ENCODE peak calls at places on chromosomes 5 and 9, in nine cellular contexts. I is H1, K is tibial nerve, R is HCT116, Q is transverse colon, W is ovary, T is body of pancreas, V is heart left ventricle, J is A549. L is an unnamed sample.

GRCh38 chr9:114452219-114453169 is 52.8 kb downstream of the WHRN start:
- DNase-seq in I (no peak), K (no peak), R (no peak), Q (peak), W (no peak), T (peak), V (no peak), J (no peak), L (peak)

GRCh38 chr9:136571525-136571924 is 25.7 kb upstream of the NOTCH1 start:
- DNase-seq in I (no peak), K (no peak), R (no peak), Q (no peak), W (no peak), T (no peak), V (peak), J (no peak), L (no peak)

GRCh38 chr9:105063665-105064247 is 135.8 kb upstream of the ABCA1 start:
- DNase-seq in I (no peak), K (peak), R (no peak), Q (peak), W (peak), T (peak), V (peak), J (peak), L (no peak)

GRCh38 chr9:127500399-127500798 is 49.1 kb downstream of the LRSAM1 start:
- DNase-seq in I (no peak), K (no peak), R (no peak), Q (no peak), W (no peak), T (peak), V (no peak), J (no peak), L (no peak)

GRCh38 chr9:34659592-34660253 is 2.7 kb downstream of the CCL27 start:
- DNase-seq in I (no peak), K (no peak), R (no peak), Q (peak), W (no peak), T (peak), V (no peak), J (no peak), L (no peak)

GRCh38 chr5:15821506-15821905 is 321.5 kb downstream of the FBXL7 start:
- DNase-seq in I (no peak), K (no peak), R (no peak), Q (no peak), W (no peak), T (no peak), V (no peak), J (no peak), L (no peak)

GRCh38 chr5:176491056-176491646 is 43.0 kb downstream of the FAF2 start:
- DNase-seq in I (no peak), K (no peak), R (no peak), Q (no peak), W (no peak), T (no peak), V (no peak), J (peak), L (no peak)

GRCh38 chr5:18281947-18282557 is 647.8 kb downstream of the TAF11L14 start:
- DNase-seq in I (no peak), K (no peak), R (no peak), Q (no peak), W (no peak), T (no peak), V (no peak), J (peak), L (no peak)

GRCh38 chr9:127093319-127094020 is 29.0 kb downstream of the ANGPTL2 start:
- DNase-seq in I (no peak), K (no peak), R (no peak), Q (no peak), W (peak), T (no peak), V (no peak), J (no peak), L (no peak)

GRCh38 chr9:34413229-34413852 is 36.6 kb upstream of the MYORG start:
- DNase-seq in I (peak), K (peak), R (no peak), Q (peak), W (peak), T (peak), V (no peak), J (peak), L (no peak)

GRCh38 chr5:80093796-80094195 is 58.6 kb downstream of the THBS4 start:
- DNase-seq in I (no peak), K (no peak), R (no peak), Q (no peak), W (no peak), T (peak), V (no peak), J (peak), L (no peak)

GRCh38 chr5:108637110-108637509 is 110.6 kb upstream of the FER start:
- DNase-seq in I (no peak), K (no peak), R (no peak), Q (no peak), W (no peak), T (no peak), V (no peak), J (no peak), L (no peak)

GRCh38 chr9:29176786-29177185 is 1603.5 kb upstream of the C9orf72 start:
- DNase-seq in I (no peak), K (no peak), R (no peak), Q (no peak), W (no peak), T (no peak), V (no peak), J (no peak), L (no peak)

GRCh38 chr9:129309906-129310305 is 131.8 kb upstream of the IER5L start:
- DNase-seq in I (no peak), K (no peak), R (no peak), Q (no peak), W (peak), T (no peak), V (no peak), J (no peak), L (no peak)

GRCh38 chr5:97338729-97339128 is 155.7 kb upstream of the RIOK2 start:
- DNase-seq in I (no peak), K (no peak), R (no peak), Q (no peak), W (no peak), T (no peak), V (no peak), J (no peak), L (no peak)

GRCh38 chr5:54529565-54529964 is 12.0 kb downstream of the SNX18 start:
- DNase-seq in I (no peak), K (no peak), R (no peak), Q (no peak), W (no peak), T (no peak), V (no peak), J (no peak), L (no peak)

GRCh38 chr9:97969014-97969413 is 14.1 kb upstream of the ANP32B start:
- DNase-seq in I (no peak), K (no peak), R (no peak), Q (no peak), W (no peak), T (no peak), V (no peak), J (no peak), L (no peak)

GRCh38 chr9:2180704-2181103 is 165.6 kb downstream of the SMARCA2 start:
- DNase-seq in I (no peak), K (no peak), R (no peak), Q (no peak), W (no peak), T (no peak), V (no peak), J (no peak), L (no peak)

GRCh38 chr5:134566741-134567221 is 41.3 kb downstream of the JADE2 start:
- DNase-seq in I (no peak), K (no peak), R (no peak), Q (no peak), W (no peak), T (no peak), V (no peak), J (no peak), L (no peak)

GRCh38 chr5:56382896-56383295 is 149.8 kb upstream of the ANKRD55 start:
- DNase-seq in I (no peak), K (no peak), R (no peak), Q (no peak), W (no peak), T (no peak), V (no peak), J (no peak), L (no peak)

GRCh38 chr5:156835905-156836304 is 14.2 kb upstream of the PPP1R2B start:
- DNase-seq in I (no peak), K (no peak), R (peak), Q (no peak), W (no peak), T (no peak), V (no peak), J (peak), L (no peak)

GRCh38 chr9:99368341-99369326 is 146.6 kb downstream of the SEC61B start:
- DNase-seq in I (no peak), K (peak), R (no peak), Q (peak), W (peak), T (peak), V (no peak), J (no peak), L (no peak)

GRCh38 chr9:124284940-124285441 is 27.2 kb downstream of the NEK6 start:
- DNase-seq in I (no peak), K (peak), R (no peak), Q (no peak), W (no peak), T (no peak), V (no peak), J (no peak), L (no peak)

GRCh38 chr5:171978519-171978918 is 27.9 kb downstream of the FBXW11 start:
- DNase-seq in I (no peak), K (no peak), R (no peak), Q (no peak), W (no peak), T (no peak), V (no peak), J (no peak), L (peak)
- H3K27ac ChIP-seq in I (peak), K (no peak), R (no peak), Q (no peak), W (no peak), T (no peak), V (no peak), J (no peak), L (peak)

GRCh38 chr5:174724484-174725260 is at the start of gene MSX2:
- DNase-seq in I (peak), K (peak), R (peak), Q (peak), W (peak), T (peak), V (peak), J (peak), L (peak)
- TF ChIP-seq POLR2A in I (no peak), K (no peak), R (no peak), Q (peak), W (no peak), T (peak), V (peak), J (peak), L (peak)

DNA sequence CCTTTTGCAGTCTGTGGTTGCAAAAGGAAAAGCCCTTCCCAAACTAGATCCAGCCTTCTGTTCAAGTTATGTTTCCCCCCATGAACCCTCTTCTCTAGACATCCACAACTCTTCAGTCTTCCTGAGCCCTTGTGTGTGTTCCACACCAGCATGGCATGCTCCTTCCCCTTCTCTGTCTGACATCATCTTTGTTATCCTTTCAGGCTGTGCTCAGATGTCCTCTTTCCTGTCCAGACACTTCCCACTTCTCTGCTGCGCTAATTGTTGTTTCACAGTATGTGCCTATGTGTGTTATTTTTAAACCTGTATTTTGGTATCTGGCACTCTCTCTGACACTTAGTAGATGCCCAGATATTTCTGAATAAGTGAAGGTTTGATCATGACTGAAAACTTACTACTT is 38.2 kb downstream of the FOCAD start:
- DNase-seq in I (no peak), K (no peak), R (no peak), Q (no peak), W (no peak), T (no peak), V (no peak), J (no peak), L (no peak)
- H3K27ac ChIP-seq in I (no peak), K (no peak), R (no peak), Q (no peak), W (no peak), T (no peak), V (no peak), J (no peak), L (no peak)

DNA sequence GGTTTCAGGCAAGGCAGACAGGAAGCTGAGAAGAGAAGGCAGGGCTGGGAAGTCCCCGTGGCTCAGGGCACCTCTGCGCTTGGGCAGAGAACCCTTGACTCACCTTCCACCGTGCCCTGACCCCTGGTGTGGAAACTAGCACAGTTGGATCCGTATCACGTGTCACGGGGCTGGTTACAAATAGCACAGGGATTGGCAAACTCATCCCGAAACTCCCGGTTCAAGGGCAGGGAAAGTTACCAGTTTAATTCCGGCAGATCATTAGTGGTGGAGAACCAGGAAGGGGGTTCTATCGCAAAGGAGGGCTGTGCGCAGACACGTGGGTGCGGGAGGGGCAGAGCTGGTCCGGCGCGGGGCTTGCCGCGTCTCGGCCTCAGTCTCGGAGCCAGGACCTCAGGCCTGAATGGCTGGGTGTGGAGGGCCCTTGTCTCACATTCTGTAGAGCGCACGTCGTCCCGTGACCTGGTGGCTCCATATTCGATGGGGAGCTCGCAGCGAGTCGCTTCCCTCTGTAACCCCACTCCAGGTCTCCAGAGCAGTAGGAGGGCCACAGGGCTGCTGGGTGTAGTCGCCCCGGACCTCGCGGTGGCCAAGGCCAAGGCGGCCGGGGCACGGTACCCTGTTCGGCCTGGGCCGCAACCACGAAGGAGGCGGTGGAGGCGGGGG is 750 bp upstream of the TMEM171 start:
- DNase-seq in I (peak), K (no peak), R (no peak), Q (peak), W (no peak), T (peak), V (no peak), J (peak), L (peak)
- TF ChIP-seq POLR2A in I (no peak), K (no peak), R (no peak), Q (peak), W (no peak), T (no peak), V (no peak), J (no peak), L (peak)

DNA sequence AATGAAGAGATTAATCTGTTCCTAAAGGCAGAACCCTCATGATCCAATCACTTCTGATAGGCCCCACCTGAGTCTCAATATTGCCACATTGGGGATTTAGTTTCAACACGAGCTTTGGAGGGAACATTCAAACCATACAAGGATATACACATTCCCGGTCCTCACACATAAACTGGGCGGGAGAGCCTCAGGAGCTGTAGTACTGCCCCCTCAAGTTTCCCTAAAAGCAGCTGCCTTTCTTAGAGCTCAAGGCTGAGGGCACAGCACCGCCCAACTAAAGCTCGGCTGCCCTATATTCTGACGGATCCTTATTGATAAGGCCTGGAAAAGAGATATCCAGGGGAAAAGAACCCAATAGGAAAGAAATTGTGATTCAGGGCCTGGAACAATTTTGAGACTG is 83.0 kb downstream of the GADD45G start:
- DNase-seq in I (no peak), K (no peak), R (no peak), Q (no peak), W (no peak), T (no peak), V (no peak), J (no peak), L (no peak)
- H3K27ac ChIP-seq in I (no peak), K (no peak), R (no peak), Q (no peak), W (no peak), T (peak), V (no peak), J (no peak), L (no peak)

GRCh38 chr5:73625905-73626811 is at the start of gene ARHGEF28:
- DNase-seq in I (peak), K (no peak), R (no peak), Q (peak), W (peak), T (peak), V (peak), J (peak), L (peak)
- TF ChIP-seq POLR2A in I (no peak), K (peak), R (no peak), Q (peak), W (no peak), T (peak), V (no peak), J (peak), L (peak)

DNA sequence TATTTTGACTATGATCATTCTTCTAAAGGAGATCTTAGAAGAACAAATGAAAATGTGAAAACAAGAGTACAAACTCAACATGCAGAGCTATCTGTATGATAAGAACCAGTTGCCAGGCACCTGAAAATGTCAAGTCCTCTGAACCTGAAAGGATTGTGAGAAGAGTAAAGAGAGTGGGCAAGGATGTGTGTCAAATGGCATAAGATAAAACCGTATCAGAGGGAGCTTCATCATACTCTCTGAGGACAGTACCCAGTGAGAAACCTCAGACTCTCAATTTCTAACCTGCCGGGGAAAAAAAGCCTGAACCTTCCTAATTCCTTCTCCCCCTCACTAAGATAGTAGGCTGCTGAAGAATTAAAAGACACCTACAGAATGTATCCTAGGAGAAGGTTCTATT is 6.8 kb downstream of the ETF1 start:
- DNase-seq in I (no peak), K (no peak), R (no peak), Q (no peak), W (no peak), T (no peak), V (no peak), J (no peak), L (no peak)
- H3K27ac ChIP-seq in I (no peak), K (no peak), R (no peak), Q (no peak), W (no peak), T (no peak), V (no peak), J (no peak), L (no peak)

GRCh38 chr9:18046068-18046467 is 427.9 kb upstream of the ADAMTSL1 start:
- DNase-seq in I (no peak), K (no peak), R (no peak), Q (no peak), W (no peak), T (no peak), V (no peak), J (no peak), L (no peak)
- TF ChIP-seq POLR2A in I (no peak), K (no peak), R (no peak), Q (no peak), W (no peak), T (no peak), V (no peak), J (no peak), L (no peak)

GRCh38 chr5:171166766-171167165 is 142.3 kb upstream of the TLX3 start:
- DNase-seq in I (no peak), K (no peak), R (no peak), Q (no peak), W (no peak), T (no peak), V (no peak), J (no peak), L (no peak)
- H3K27ac ChIP-seq in I (no peak), K (no peak), R (no peak), Q (no peak), W (no peak), T (no peak), V (no peak), J (no peak), L (no peak)

GRCh38 chr9:95876595-95876994 is 1.1 kb downstream of the ERCC6L2 start:
- DNase-seq in I (no peak), K (no peak), R (no peak), Q (no peak), W (no peak), T (no peak), V (no peak), J (peak), L (no peak)

GRCh38 chr9:95876138-95876444 is 600 bp downstream of the ERCC6L2 start:
- DNase-seq in I (no peak), K (no peak), R (no peak), Q (no peak), W (no peak), T (no peak), V (no peak), J (no peak), L (no peak)

GRCh38 chr9:95874303-95874988 is 1.0 kb upstream of the ERCC6L2 start:
- DNase-seq in I (no peak), K (no peak), R (no peak), Q (no peak), W (no peak), T (no peak), V (no peak), J (peak), L (no peak)

GRCh38 chr9:95874989-95875304 is 544 bp upstream of the ERCC6L2 start:
- DNase-seq in I (no peak), K (peak), R (no peak), Q (peak), W (peak), T (peak), V (peak), J (peak), L (peak)

DNA sequence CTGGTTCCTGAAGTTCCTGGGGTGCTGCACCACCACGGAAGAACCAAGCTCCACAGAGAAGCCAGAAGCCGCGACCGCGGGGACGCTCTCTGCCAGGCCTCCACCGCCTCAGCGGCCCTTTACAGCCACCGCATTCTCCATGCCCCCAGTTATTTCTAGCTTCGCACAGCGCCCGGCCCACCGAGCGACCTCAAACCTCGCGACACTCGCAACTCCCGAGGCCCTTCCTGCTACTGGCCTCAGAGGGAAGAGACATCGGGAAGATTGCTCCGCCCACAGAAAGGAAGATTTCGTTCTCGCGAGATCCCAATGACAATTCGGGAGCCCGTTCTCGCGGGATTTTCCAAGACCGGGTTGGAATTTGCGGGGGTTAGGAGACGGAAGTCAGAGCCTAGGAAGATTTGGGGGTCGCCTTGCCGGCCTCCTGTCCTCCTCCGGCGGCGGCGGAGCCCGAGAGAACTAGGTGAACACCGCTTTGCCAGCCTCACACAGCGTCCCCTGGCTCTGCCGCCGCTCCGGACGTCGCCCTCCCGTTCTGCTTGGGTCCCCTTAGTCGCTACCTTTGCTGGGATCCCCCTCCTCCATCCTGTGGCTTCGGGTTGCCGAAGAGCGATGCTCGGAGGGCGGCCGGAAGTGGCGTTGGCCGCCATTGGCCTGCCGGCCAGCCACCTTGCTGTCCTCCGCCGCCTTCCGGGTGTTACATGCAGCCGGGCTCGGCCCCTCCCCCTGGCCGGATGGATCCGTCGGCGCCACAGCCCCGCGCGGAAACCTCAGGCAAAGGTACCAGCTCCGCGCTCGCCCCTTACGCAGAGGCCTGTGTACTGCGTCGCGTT is at the start of gene ERCC6L2:
- DNase-seq in I (peak), K (peak), R (peak), Q (peak), W (peak), T (peak), V (peak), J (peak), L (peak)
- TF ChIP-seq POLR2A in I (peak), K (peak), R (peak), Q (peak), W (peak), T (peak), V (no peak), J (peak), L (peak)

L was measured in Peyer's patch.